ENCODE peak calls at places on chromosomes 4 and X, in four cellular contexts. N, T, C and U are unnamed samples.
A peak's percentile ranks its signal among the peaks of the same experiment; 100 is the strongest.

GRCh38 chr4:24137963-24138601 is 248.2 kb upstream of the PPARGC1A start:
- DNase-seq in N (peak; percentile 78), C (no peak), T (no peak), U (no peak)

GRCh38 chr4:19700951-19701350 is 550.8 kb upstream of the SLIT2 start:
- DNase-seq in C (no peak), N (no peak), T (no peak), U (no peak)

GRCh38 chrX:136065044-136065671 is 79.9 kb downstream of the SLC9A6 start:
- DNase-seq in T (no peak), N (peak; percentile 42), C (no peak), U (no peak)

GRCh38 chr4:86935833-86936721 is 1.3 kb downstream of the AFF1 start:
- DNase-seq in T (peak; percentile 80), C (no peak), N (peak; percentile 62), U (peak; percentile 88)

GRCh38 chr4:121796283-121796682 is 4.8 kb upstream of the EXOSC9 start:
- DNase-seq in C (no peak), N (no peak), T (no peak), U (no peak)

GRCh38 chrX:123219916-123220315 is 35.8 kb downstream of the GRIA3 start:
- DNase-seq in C (peak; percentile 27), T (no peak), N (peak; percentile 11), U (no peak)

GRCh38 chrX:150372280-150372679 is 9.2 kb downstream of the MAMLD1 start:
- DNase-seq in T (no peak), C (no peak), N (no peak), U (no peak)

GRCh38 chr4:184383497-184384055 is 90.8 kb downstream of the IRF2 start:
- DNase-seq in T (no peak), N (peak; percentile 27), C (no peak), U (no peak)

GRCh38 chrX:36978886-36979285 is 29.3 kb upstream of the FAM47C start:
- DNase-seq in C (no peak), N (no peak), T (no peak), U (no peak)

GRCh38 chrX:39720945-39721344 is 376.8 kb downstream of the BCOR start:
- DNase-seq in T (no peak), N (no peak), C (no peak), U (no peak)

GRCh38 chr4:173288296-173288695 is 45.9 kb downstream of the HMGB2 start:
- DNase-seq in T (peak; percentile 31), C (peak; percentile 24), N (peak; percentile 60), U (peak; percentile 24)

GRCh38 chr4:128241425-128241913 is 46.1 kb downstream of the PGRMC2 start:
- DNase-seq in T (peak; percentile 9), C (peak; percentile 12), N (peak; percentile 57), U (no peak)

GRCh38 chrX:39741904-39742303 is 355.9 kb downstream of the BCOR start:
- DNase-seq in T (no peak), N (no peak), C (no peak), U (no peak)

GRCh38 chr4:1351854-1352633 is 5.0 kb downstream of the UVSSA start:
- DNase-seq in N (peak; percentile 52), C (peak; percentile 91), T (peak; percentile 51), U (peak; percentile 20)

GRCh38 chr4:185504098-185505047 is 30.9 kb downstream of the PDLIM3 start:
- DNase-seq in N (peak; percentile 95), C (no peak), T (no peak), U (no peak)

GRCh38 chr4:171644430-171645057 is 168.7 kb upstream of the GALNTL6 start:
- DNase-seq in N (no peak), C (no peak), T (no peak), U (peak; percentile 63)

GRCh38 chr4:168183717-168184571 is 91.6 kb downstream of the ANXA10 start:
- DNase-seq in N (peak; percentile 14), T (no peak), C (peak; percentile 49), U (peak; percentile 12)

GRCh38 chrX:153881281-153881680 is 4.7 kb downstream of the L1CAM start:
- DNase-seq in T (no peak), N (no peak), C (no peak), U (no peak)

GRCh38 chr4:138576684-138577083 is 334.5 kb upstream of the SLC7A11 start:
- DNase-seq in C (no peak), T (no peak), N (peak; percentile 39), U (no peak)

GRCh38 chr4:110165382-110166285 is 32.8 kb downstream of the ELOVL6 start:
- DNase-seq in N (no peak), T (no peak), C (peak; percentile 48), U (no peak)

GRCh38 chrX:93420090-93420489 is 253.3 kb downstream of the NAP1L3 start:
- DNase-seq in N (no peak), C (no peak), T (no peak), U (no peak)

GRCh38 chr4:48133668-48134444 is at the start of gene TXK:
- DNase-seq in C (no peak), N (no peak), T (no peak), U (no peak)

GRCh38 chr4:41122309-41122708 is 92.0 kb downstream of the APBB2 start:
- DNase-seq in T (no peak), N (no peak), C (no peak), U (no peak)

GRCh38 chr4:5703831-5704230 is 4.5 kb downstream of the EVC2 start:
- DNase-seq in N (no peak), T (no peak), C (no peak), U (no peak)

GRCh38 chrX:115234220-115234557 is 293 bp upstream of the LRCH2 start:
- DNase-seq in N (no peak), C (no peak), T (no peak), U (no peak)

GRCh38 chr4:138445098-138445497 is 202.9 kb upstream of the SLC7A11 start:
- DNase-seq in C (no peak), N (no peak), T (no peak), U (no peak)

GRCh38 chr4:44016582-44017421 is 431.8 kb downstream of the KCTD8 start:
- DNase-seq in N (peak; percentile 42), T (no peak), C (no peak), U (no peak)

GRCh38 chr4:87353592-87353991 is 30.9 kb upstream of the HSD17B13 start:
- DNase-seq in T (peak; percentile 13), N (peak; percentile 29), C (peak; percentile 17), U (peak; percentile 13)

GRCh38 chr4:20255823-20256222 is 4.1 kb downstream of the SLIT2 start:
- DNase-seq in C (no peak), T (no peak), N (no peak), U (no peak)

GRCh38 chr4:110853242-110853641 is 230.4 kb upstream of the PITX2 start:
- DNase-seq in N (no peak), T (no peak), C (no peak), U (no peak)

GRCh38 chr4:18318682-18319410 is 297.3 kb upstream of the LCORL start:
- DNase-seq in C (peak; percentile 80), N (no peak), T (no peak), U (no peak)

GRCh38 chr4:153114771-153115321 is 89.4 kb upstream of the TRIM2 start:
- DNase-seq in N (no peak), C (no peak), T (no peak), U (no peak)

GRCh38 chrX:149469406-149469805 is 35.7 kb downstream of the IDS start:
- DNase-seq in C (no peak), T (no peak), N (no peak), U (no peak)

GRCh38 chr4:48947731-48948130 is 38.3 kb upstream of the CWH43 start:
- DNase-seq in C (no peak), T (no peak), N (no peak), U (no peak)

GRCh38 chrX:2684256-2684655 is 6.8 kb upstream of the CD99 start:
- DNase-seq in N (no peak), C (no peak), T (no peak), U (no peak)

GRCh38 chr4:5755679-5756078 is 44.7 kb downstream of the EVC start:
- DNase-seq in T (no peak), C (no peak), N (no peak), U (no peak)

GRCh38 chr4:87120411-87121162 is 99.8 kb downstream of the KLHL8 start:
- DNase-seq in C (no peak), T (no peak), N (peak; percentile 47), U (no peak)

GRCh38 chr4:66590488-66591215 is 920.4 kb upstream of the EPHA5 start:
- DNase-seq in T (no peak), C (no peak), N (no peak), U (no peak)

GRCh38 chrX:34810911-34811310 is 131.7 kb upstream of the FAM47B start:
- DNase-seq in C (no peak), T (no peak), N (no peak), U (no peak)

GRCh38 chrX:34813618-34814017 is 129.0 kb upstream of the FAM47B start:
- DNase-seq in N (no peak), T (no peak), C (no peak), U (no peak)

GRCh38 chrX:34809096-34809495 is 133.5 kb upstream of the FAM47B start:
- DNase-seq in T (no peak), C (no peak), N (no peak), U (no peak)

GRCh38 chrX:34805951-34806350 is 136.6 kb upstream of the FAM47B start:
- DNase-seq in C (no peak), T (no peak), N (no peak), U (no peak)

GRCh38 chrX:34810364-34810763 is 132.2 kb upstream of the FAM47B start:
- DNase-seq in C (no peak), T (no peak), N (no peak), U (no peak)
- TF ChIP-seq TCF12 in C (no peak), T (no peak), N (no peak), U (no peak)

GRCh38 chrX:107880054-107880610 is 54.5 kb downstream of the MID2 start:
- DNase-seq in C (no peak), T (no peak), N (no peak), U (no peak)

GRCh38 chrX:107878106-107878505 is 52.4 kb downstream of the MID2 start:
- DNase-seq in T (no peak), N (no peak), C (no peak), U (no peak)
- TF ChIP-seq TCF12 in T (no peak), N (no peak), C (no peak), U (no peak)

GRCh38 chrX:7147431-7147977 is at the start of gene STS:
- DNase-seq in N (no peak), C (peak; percentile 39), T (no peak), U (no peak)
- TF ChIP-seq TCF12 in N (no peak), C (no peak), T (no peak), U (no peak)

DNA sequence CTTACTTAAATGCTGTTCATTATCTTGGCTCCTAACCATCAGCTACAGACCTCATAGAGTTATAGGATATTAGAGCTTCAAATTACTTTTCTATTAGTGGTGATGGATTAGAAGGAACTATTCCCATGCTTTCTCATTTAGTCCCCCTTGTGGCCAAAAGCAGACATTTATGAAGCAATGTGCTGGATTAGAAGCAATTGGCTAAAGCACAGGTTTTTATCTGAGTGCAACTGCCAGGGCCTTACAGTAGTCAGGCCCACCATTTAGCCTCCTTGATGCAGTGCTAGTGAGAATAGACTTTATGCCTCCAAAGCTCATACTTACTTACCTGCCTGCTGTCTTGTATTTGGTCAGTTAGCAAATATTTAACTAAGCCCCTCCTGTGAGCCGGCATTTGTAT is 93.0 kb downstream of the TSPAN7 start:
- DNase-seq in N (peak; percentile 36), T (no peak), C (peak; percentile 35), U (no peak)
- TF ChIP-seq TCF12 in N (no peak), T (no peak), C (no peak), U (no peak)

GRCh38 chr4:131093303-131093702 is 1997.4 kb downstream of the C4orf33 start:
- DNase-seq in N (no peak), C (no peak), T (no peak), U (no peak)

GRCh38 chr4:131091896-131092295 is 1995.9 kb downstream of the C4orf33 start:
- DNase-seq in T (no peak), N (peak; percentile 19), C (peak; percentile 1), U (no peak)
- TF ChIP-seq TCF12 in T (no peak), N (no peak), C (no peak), U (no peak)

GRCh38 chrX:134735015-134735414 is 76.7 kb upstream of the PLAC1 start:
- DNase-seq in C (no peak), T (no peak), N (no peak), U (no peak)
- TF ChIP-seq TCF12 in C (no peak), T (no peak), N (no peak), U (no peak)